ENCODE peak calls at places on chromosomes 7 and 10, in nine cellular contexts. K is NB4, O is AG09309, Z is A549, S is psoas muscle, Y is chondrocyte, I is cardiac fibroblast, N is natural killer cell, D is upper lobe of left lung. W is an unnamed sample.

GRCh38 chr7:98816206-98816605 is 53.6 kb downstream of the TMEM130 start:
- DNase-seq in Y (no peak), O (no peak), K (no peak), D (no peak), N (no peak), Z (no peak), S (no peak), I (no peak), W (no peak)

GRCh38 chr7:15921576-15921975 is 235.1 kb upstream of the MEOX2 start:
- DNase-seq in Y (no peak), O (peak), D (no peak), K (no peak), I (peak), Z (no peak), S (no peak), N (no peak), W (no peak)

GRCh38 chr7:85386460-85386859 is 199.6 kb upstream of the SEMA3D start:
- DNase-seq in Y (no peak), S (no peak), O (no peak), I (no peak), K (no peak), D (no peak), N (no peak), Z (no peak), W (no peak)

GRCh38 chr7:136117539-136117938 is 140.4 kb upstream of the MTPN start:
- DNase-seq in K (no peak), N (no peak), Y (no peak), S (no peak), D (no peak), O (no peak), Z (no peak), I (no peak), W (no peak)

GRCh38 chr10:124916098-124916584 is 25.8 kb upstream of the ZRANB1 start:
- DNase-seq in N (no peak), S (no peak), Y (no peak), Z (peak), K (peak), I (peak), O (no peak), D (no peak), W (no peak)

GRCh38 chr10:125407000-125407502 is 246.7 kb upstream of the CTBP2 start:
- DNase-seq in Z (peak), Y (no peak), K (no peak), D (no peak), S (no peak), O (peak), I (peak), N (no peak), W (no peak)

GRCh38 chr10:25113231-25114035 is 61.4 kb upstream of the GPR158 start:
- DNase-seq in Z (peak), D (peak), I (peak), N (no peak), Y (no peak), O (peak), S (peak), K (peak), W (peak)

GRCh38 chr7:33862946-33863814 is 42.2 kb upstream of the BMPER start:
- DNase-seq in O (no peak), Z (no peak), D (no peak), N (no peak), S (peak), K (no peak), I (no peak), Y (no peak), W (no peak)

GRCh38 chr10:30228638-30229037 is 120.4 kb downstream of the MTPAP start:
- DNase-seq in S (no peak), I (peak), N (no peak), Y (no peak), K (peak), Z (no peak), O (no peak), D (no peak), W (no peak)

GRCh38 chr10:33037726-33038125 is 79.7 kb upstream of the ITGB1 start:
- DNase-seq in Y (no peak), Z (no peak), I (no peak), D (peak), K (no peak), S (no peak), N (no peak), O (no peak), W (no peak)

GRCh38 chr10:10786334-10787090 is 231.2 kb upstream of the CELF2 start:
- DNase-seq in Y (no peak), Z (no peak), O (peak), K (peak), D (no peak), N (no peak), I (peak), S (no peak), W (no peak)

GRCh38 chr10:114825513-114826253 is 4.1 kb downstream of the FHIP2A start:
- DNase-seq in N (no peak), O (peak), Y (no peak), S (no peak), I (peak), Z (peak), D (no peak), K (no peak), W (peak)

GRCh38 chr7:118288098-118288497 is 63.6 kb downstream of the ANKRD7 start:
- DNase-seq in I (no peak), O (no peak), D (no peak), S (no peak), K (peak), N (no peak), Z (no peak), Y (no peak), W (no peak)

GRCh38 chr10:71045188-71045841 is 156.9 kb upstream of the PCBD1 start:
- DNase-seq in O (no peak), Y (peak), K (peak), D (no peak), Z (no peak), S (no peak), I (no peak), N (no peak), W (no peak)

GRCh38 chr7:876077-876971 is at the start of gene GET4:
- DNase-seq in N (peak), K (peak), D (peak), Y (peak), I (peak), O (peak), S (peak), Z (peak), W (peak)
- TF ChIP-seq CTCF in N (no peak), K (no peak), D (peak), Y (peak), I (no peak), O (peak), S (peak), Z (peak), W (peak)

DNA sequence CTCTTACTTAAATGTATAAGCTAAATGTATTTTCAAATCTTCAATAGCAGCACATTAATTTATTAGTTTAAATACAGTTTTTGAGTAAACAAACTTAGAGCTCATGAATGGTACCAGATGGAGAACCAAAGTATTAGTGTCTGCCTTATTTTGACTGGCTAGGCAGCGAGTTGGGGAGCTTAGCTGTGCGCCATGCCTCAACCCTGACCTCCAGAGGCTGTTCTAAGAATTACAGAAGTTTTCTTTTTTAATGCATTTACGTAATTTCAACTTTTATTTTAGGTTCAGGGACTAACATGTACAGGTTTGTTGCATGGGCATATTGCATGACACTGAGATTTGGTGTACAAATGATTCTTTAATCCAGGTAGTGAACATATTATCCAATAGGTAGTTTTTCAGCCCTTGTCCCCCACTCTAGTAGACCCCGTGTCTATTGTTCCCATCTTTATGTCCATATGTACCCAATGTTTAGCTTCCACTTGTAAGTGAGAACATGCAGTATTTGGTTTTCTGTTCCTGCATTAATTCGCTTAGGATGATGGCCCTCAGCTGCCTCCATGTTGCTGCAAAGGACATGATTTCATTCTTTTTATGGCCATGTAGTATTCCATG is 166.8 kb downstream of the IQUB start:
- DNase-seq in D (no peak), Y (no peak), O (no peak), S (no peak), N (no peak), I (peak), K (peak), Z (peak), W (peak)
- TF ChIP-seq CTCF in D (no peak), Y (peak), O (peak), S (peak), N (no peak), I (peak), K (peak), Z (peak), W (peak)

GRCh38 chr10:19411119-19411518 is 362.5 kb downstream of the MALRD1 start:
- DNase-seq in N (no peak), I (no peak), Z (no peak), Y (no peak), O (no peak), S (no peak), D (no peak), K (no peak), W (no peak)
- TF ChIP-seq CTCF in N (no peak), I (no peak), Z (no peak), Y (peak), O (no peak), S (no peak), D (no peak), K (no peak), W (no peak)

GRCh38 chr10:6019796-6020195 is 42.4 kb downstream of the IL2RA start:
- DNase-seq in K (no peak), O (no peak), N (no peak), D (peak), Z (no peak), Y (no peak), I (no peak), S (no peak), W (no peak)

GRCh38 chr10:6020806-6021205 is 41.4 kb downstream of the IL2RA start:
- DNase-seq in Y (no peak), Z (no peak), S (peak), K (no peak), O (no peak), D (no peak), I (no peak), N (no peak), W (no peak)

GRCh38 chr10:6018422-6018821 is 41.1 kb upstream of the IL15RA start:
- DNase-seq in K (no peak), Y (no peak), D (no peak), O (no peak), Z (no peak), N (no peak), S (no peak), I (no peak), W (no peak)

GRCh38 chr10:6019010-6019782 is 41.9 kb upstream of the IL15RA start:
- DNase-seq in N (no peak), O (no peak), K (no peak), S (no peak), I (no peak), D (no peak), Z (no peak), Y (no peak), W (no peak)

DNA sequence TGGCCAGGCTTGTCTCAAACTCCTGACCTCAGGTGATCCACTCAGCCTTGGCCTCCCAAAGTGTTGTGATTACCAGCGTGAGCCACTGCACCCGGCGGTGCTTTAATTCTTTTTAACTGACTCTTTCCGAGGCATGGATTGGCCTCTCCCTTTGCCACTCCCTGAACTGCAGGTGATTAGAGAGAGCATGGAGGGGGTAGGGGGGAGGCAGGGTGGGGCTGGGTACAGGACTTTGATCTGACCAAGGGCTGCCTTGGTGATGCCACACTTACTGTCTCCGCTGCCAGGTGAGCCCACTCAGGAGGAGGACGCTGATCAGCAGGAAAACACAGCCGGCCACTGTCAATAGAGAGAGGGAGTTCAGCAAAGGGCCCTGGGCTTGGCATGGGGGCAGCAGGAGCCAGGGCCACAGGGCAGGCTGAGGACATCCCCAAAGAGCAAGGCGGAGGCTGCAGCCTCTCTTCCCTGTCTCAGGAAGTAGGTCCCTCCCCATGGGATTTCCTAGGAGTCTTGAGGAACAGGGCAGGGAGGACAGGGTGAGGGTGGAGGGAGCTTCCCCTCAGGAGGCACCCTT is 40.5 kb upstream of the IL15RA start:
- DNase-seq in K (no peak), I (no peak), S (no peak), Z (no peak), D (no peak), Y (no peak), N (no peak), O (no peak), W (no peak)
- TF ChIP-seq CTCF in K (no peak), I (no peak), S (no peak), Z (no peak), D (no peak), Y (no peak), N (no peak), O (no peak), W (no peak)

GRCh38 chr10:87503892-87504291 is 801 bp upstream of the MINPP1 start:
- DNase-seq in O (no peak), K (no peak), N (no peak), Y (no peak), D (no peak), I (peak), Z (no peak), S (no peak), W (no peak)

GRCh38 chr10:87504667-87505365 is at the start of gene MINPP1:
- DNase-seq in D (peak), N (peak), S (peak), O (peak), Y (peak), K (peak), Z (peak), I (peak), W (peak)

GRCh38 chr10:87504307-87504666 is 406 bp upstream of the MINPP1 start:
- DNase-seq in I (no peak), N (no peak), Z (no peak), O (no peak), K (no peak), S (no peak), D (no peak), Y (no peak), W (no peak)

GRCh38 chr10:87506988-87507387 is 2.3 kb downstream of the MINPP1 start:
- DNase-seq in K (no peak), N (no peak), Y (no peak), I (no peak), Z (no peak), S (no peak), O (no peak), D (no peak), W (no peak)

DNA sequence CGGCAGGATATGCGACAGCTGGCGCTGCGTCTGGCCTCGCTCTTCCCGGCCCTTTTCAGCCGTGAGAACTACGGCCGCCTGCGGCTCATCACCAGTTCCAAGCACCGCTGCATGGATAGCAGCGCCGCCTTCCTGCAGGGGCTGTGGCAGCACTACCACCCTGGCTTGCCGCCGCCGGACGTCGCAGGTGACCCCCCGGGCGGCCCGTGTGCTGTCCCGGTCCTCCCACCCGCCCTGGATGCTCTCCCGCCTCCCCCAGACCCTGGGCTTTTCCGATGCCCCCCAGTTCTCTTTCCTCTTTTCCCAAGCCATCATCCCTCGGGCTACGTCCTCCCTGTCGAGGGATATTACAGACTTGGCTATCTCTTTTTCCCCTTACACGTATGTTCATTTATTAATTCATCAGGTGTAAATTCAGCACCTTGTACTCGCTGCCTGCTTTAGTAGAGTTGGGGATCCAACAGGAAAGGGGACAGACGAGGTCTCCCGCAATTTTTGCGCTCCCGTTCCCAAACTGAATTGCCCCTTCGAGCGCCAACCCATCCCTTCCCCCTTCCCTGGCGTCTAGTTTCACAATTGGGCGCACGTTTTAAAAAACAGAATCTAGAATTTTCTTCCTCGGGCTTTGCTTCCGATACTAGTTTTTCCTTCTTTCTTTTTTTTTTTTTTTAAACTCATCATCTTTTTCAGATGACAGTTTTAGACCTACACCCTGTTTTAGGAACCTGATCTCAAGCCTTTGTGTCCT is 847 bp downstream of the MINPP1 start:
- DNase-seq in S (no peak), K (peak), I (peak), Y (peak), O (no peak), N (peak), D (peak), Z (peak), W (peak)
- TF ChIP-seq CTCF in S (peak), K (peak), I (peak), Y (peak), O (peak), N (peak), D (no peak), Z (peak), W (peak)

GRCh38 chr10:110107887-110108286 is 99.5 kb upstream of the MXI1 start:
- DNase-seq in D (no peak), K (no peak), I (no peak), S (no peak), N (no peak), O (no peak), Y (no peak), Z (no peak), W (no peak)
- TF ChIP-seq CTCF in D (no peak), K (no peak), I (no peak), S (no peak), N (no peak), O (no peak), Y (no peak), Z (no peak), W (no peak)

DNA sequence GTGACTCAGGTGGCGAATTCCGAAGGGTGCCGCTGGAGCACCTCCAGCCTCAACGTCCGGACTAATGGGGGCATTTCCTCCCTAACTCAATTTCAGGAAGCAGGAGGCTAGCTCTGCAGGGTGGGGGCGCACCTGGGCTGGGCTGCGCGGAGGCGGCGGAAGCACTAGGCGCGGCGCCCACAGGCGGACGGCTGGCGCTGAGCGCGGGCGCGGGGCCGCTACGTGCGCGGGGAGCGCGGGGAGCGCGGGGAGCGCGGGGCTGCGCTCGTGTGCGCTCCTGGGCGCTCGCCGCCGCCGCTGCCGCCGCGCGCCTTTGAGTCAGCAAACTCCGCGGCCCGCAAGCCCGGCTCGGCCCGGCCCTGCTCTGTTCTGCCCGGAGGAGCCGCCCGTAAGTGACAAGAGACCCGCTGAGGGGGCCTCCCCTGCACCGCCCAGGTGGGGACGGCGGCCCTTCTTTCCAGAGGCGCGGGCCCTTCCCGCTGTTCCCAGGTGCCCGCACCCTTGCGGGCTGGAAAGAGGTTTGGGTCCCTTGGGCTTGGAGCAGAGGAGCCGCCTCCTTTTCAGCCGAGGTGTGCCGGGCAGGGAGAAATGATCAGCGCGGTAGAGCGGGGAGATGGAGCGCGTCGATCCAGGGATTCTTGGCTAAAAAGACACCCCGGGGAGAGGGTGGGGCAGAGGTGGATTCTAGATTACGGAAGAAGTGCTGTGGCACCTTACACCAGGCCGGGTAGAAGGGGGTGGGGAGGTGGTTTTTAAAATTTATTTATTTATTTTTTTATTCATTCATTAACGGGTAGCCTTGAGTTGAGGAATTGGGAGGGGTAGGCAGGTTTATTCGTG is at the start of gene SNX10:
- DNase-seq in Z (peak), N (peak), I (no peak), Y (no peak), O (no peak), D (peak), K (peak), S (peak), W (peak)
- TF ChIP-seq CTCF in Z (peak), N (no peak), I (no peak), Y (peak), O (no peak), D (peak), K (peak), S (no peak), W (peak)

DNA sequence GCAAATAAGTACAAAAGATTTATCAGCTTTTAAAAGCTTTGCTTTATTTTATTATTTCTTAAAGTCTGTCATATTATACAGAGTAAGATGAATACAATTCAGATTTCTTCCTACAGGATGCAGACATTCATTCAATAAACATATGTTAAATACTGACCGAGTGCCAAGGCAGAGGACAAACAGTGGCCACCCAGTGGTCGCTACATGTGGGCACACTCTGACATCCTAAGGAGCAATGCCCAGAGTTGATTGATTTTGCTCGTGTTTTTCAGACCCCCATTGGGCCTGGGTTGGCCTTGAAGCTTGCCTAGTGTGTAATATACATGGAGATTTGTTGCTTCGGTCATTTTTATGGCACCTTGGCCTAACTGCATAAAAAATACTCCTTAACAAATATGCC is 201.2 kb downstream of the CCDC3 start:
- DNase-seq in D (no peak), Y (no peak), K (no peak), I (no peak), S (no peak), O (no peak), Z (no peak), N (no peak), W (no peak)
- TF ChIP-seq CTCF in D (no peak), Y (peak), K (no peak), I (peak), S (no peak), O (no peak), Z (no peak), N (no peak), W (no peak)

GRCh38 chr7:105738133-105738532 is 138.3 kb downstream of the ATXN7L1 start:
- DNase-seq in I (no peak), O (no peak), K (no peak), S (no peak), Z (no peak), Y (no peak), D (no peak), N (no peak), W (no peak)
- TF ChIP-seq CTCF in I (peak), O (peak), K (no peak), S (no peak), Z (no peak), Y (peak), D (no peak), N (no peak), W (no peak)

W was measured in GM13977.